ENCODE peak calls at places on chromosomes 2 and 18, in eight cellular contexts. H is OCI-LY7, B is astrocyte, T is fibroblast of lung, N is HepG2, V is neural progenitor cell, L is GM23338, K is endothelial cell of umbilical vein. P is an unnamed sample. For H3K79me2, the result is how much of the 10 kb centered on the place peaks cover.

GRCh38 chr2:72138011-72138881 is 9.4 kb downstream of the CYP26B1 start:
- DNase-seq in H (no peak), B (no peak), T (no peak), N (peak), V (peak), L (no peak), K (no peak), P (peak)

GRCh38 chr18:22006458-22006857 is 162.9 kb upstream of the GATA6 start:
- DNase-seq in H (no peak), B (no peak), T (no peak), N (no peak), V (no peak), L (no peak), K (no peak), P (no peak)

GRCh38 chr18:42954887-42955286 is 160.6 kb downstream of the RIT2 start:
- DNase-seq in H (no peak), B (no peak), T (no peak), N (no peak), V (no peak), L (no peak), K (peak), P (no peak)

GRCh38 chr2:163752252-163752651 is 16.4 kb upstream of the FIGN start:
- DNase-seq in H (no peak), B (peak), T (peak), N (no peak), V (no peak), L (peak), K (no peak), P (no peak)

GRCh38 chr2:126831234-126832005 is 67.3 kb upstream of the TEX51 start:
- DNase-seq in H (no peak), B (no peak), T (no peak), N (no peak), V (no peak), L (no peak), K (peak), P (no peak)

GRCh38 chr2:178924817-178925216 is 117.6 kb upstream of the TTN start:
- DNase-seq in H (no peak), B (no peak), T (no peak), N (no peak), V (no peak), L (no peak), K (no peak), P (no peak)

GRCh38 chr2:11753886-11754704 is 7.7 kb downstream of the LPIN1 start:
- DNase-seq in H (peak), B (peak), T (peak), N (no peak), V (no peak), L (no peak), K (peak), P (peak)

GRCh38 chr2:118846667-118847446 is 591 bp downstream of the EN1 start:
- DNase-seq in H (no peak), B (no peak), T (no peak), N (no peak), V (peak), L (peak), K (no peak), P (no peak)

GRCh38 chr18:35080058-35080457 is 38.8 kb downstream of the MAPRE2 start:
- DNase-seq in H (no peak), B (no peak), T (no peak), N (no peak), V (no peak), L (no peak), K (no peak), P (no peak)
- TF ChIP-seq CTCF in H (no peak), B (no peak), T (no peak), N (no peak), V (no peak), L (no peak), K (no peak), P (no peak)

GRCh38 chr18:61842146-61842545 is 50.7 kb downstream of the RNF152 start:
- DNase-seq in H (no peak), B (no peak), T (no peak), N (no peak), V (no peak), L (no peak), K (peak), P (no peak)
- H3K4me2 ChIP-seq in H (no peak), B (no peak), T (no peak), N (no peak), V (no peak), L (no peak), K (no peak), P (no peak)

GRCh38 chr18:77119851-77120491 is 12.6 kb downstream of the MBP start:
- DNase-seq in H (peak), B (no peak), T (no peak), N (no peak), V (no peak), L (no peak), K (no peak), P (no peak)

GRCh38 chr18:77127769-77128671 is 4.6 kb downstream of the MBP start:
- DNase-seq in H (peak), B (peak), T (peak), N (no peak), V (no peak), L (no peak), K (no peak), P (peak)

GRCh38 chr18:77129150-77129551 is 3.4 kb downstream of the MBP start:
- DNase-seq in H (no peak), B (peak), T (peak), N (no peak), V (no peak), L (no peak), K (no peak), P (peak)

GRCh38 chr18:77123313-77124231 is 9.0 kb downstream of the MBP start:
- DNase-seq in H (no peak), B (no peak), T (no peak), N (no peak), V (no peak), L (no peak), K (no peak), P (no peak)

GRCh38 chr18:77124452-77124922 is 8.1 kb downstream of the MBP start:
- DNase-seq in H (peak), B (no peak), T (peak), N (no peak), V (no peak), L (peak), K (no peak), P (no peak)
- H3K79me2 ChIP-seq in H (half or more), B (under half), T (under half), N (under half), V (under half), L (half or more), K (under half), P (half or more)

DNA sequence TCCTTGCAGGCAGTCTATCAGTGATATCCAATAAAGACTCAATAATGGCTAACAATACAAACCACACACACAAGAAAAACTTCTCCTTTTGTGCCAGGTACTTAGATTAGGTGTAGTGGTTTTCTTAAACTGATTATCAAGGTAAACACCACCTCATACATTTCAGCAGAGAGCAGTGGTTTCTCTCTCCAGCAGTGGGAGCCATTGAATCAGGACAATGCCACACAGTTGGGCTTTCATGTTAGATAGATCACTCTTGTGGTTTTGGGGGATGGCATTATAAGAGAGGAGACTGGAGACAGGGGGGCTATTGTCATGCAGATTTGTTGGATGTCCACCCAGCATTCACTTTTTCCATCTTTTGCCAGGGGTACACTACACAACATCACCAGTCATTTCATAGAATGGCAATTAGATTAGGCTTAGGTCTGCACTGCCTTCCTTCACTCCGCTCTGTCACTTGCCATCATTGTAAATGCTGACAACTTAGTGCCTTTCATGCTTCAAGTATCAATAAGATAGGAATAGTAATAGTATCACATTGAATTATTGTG is 13.6 kb upstream of the IRS1 start:
- DNase-seq in H (peak), B (no peak), T (no peak), N (no peak), V (peak), L (peak), K (no peak), P (no peak)
- TF ChIP-seq CTCF in H (peak), B (peak), T (peak), N (peak), V (peak), L (peak), K (no peak), P (peak)

GRCh38 chr18:39318008-39318407 is 1752.4 kb upstream of the CELF4 start:
- DNase-seq in H (no peak), B (no peak), T (no peak), N (no peak), V (no peak), L (no peak), K (no peak), P (no peak)
- H3K4me2 ChIP-seq in H (no peak), B (no peak), T (no peak), N (no peak), V (no peak), L (no peak), K (no peak), P (no peak)

P was measured in PC-9.